ENCODE peak calls at places on chromosome 18, in eight cellular contexts. K is ovary; Q is fibroblast of lung; A is upper lobe of right lung; O is effector memory CD4-positive, alpha-beta T cell; Z is coronary artery; I is CD8-positive, alpha-beta memory T cell; R is left ventricle myocardium inferior. M is an unnamed sample.

GRCh38 chr18:1995041-1995612 is 576.2 kb downstream of the METTL4 start:
- DNase-seq in Z (no peak), R (no peak), Q (no peak), K (no peak), I (no peak), O (no peak), A (no peak), M (no peak)

GRCh38 chr18:48878471-48878870 is 72.3 kb downstream of the SMAD7 start:
- DNase-seq in R (no peak), O (no peak), I (no peak), A (peak), Z (no peak), K (no peak), Q (no peak), M (no peak)

GRCh38 chr18:48007955-48008701 is 77.7 kb upstream of the SMAD2 start:
- DNase-seq in O (peak), K (peak), I (peak), Z (peak), R (peak), A (peak), Q (peak), M (no peak)

GRCh38 chr18:55706893-55707292 is 118.9 kb upstream of the TCF4 start:
- DNase-seq in O (no peak), I (no peak), K (no peak), R (no peak), Q (peak), A (no peak), Z (no peak), M (no peak)

GRCh38 chr18:73842795-73843394 is 304.7 kb downstream of the FBXO15 start:
- DNase-seq in A (no peak), R (no peak), O (no peak), Z (no peak), K (peak), I (peak), Q (peak), M (no peak)

GRCh38 chr18:48270929-48271328 is 138.3 kb downstream of the ZBTB7C start:
- DNase-seq in K (no peak), R (no peak), O (no peak), I (no peak), Z (no peak), Q (no peak), A (no peak), M (no peak)

GRCh38 chr18:8084160-8084559 is 517.0 kb downstream of the PTPRM start:
- DNase-seq in Q (peak), I (no peak), Z (no peak), O (no peak), A (no peak), K (no peak), R (no peak), M (no peak)

GRCh38 chr18:48595703-48596218 is 56.9 kb downstream of the CTIF start:
- DNase-seq in O (no peak), R (no peak), Q (no peak), A (no peak), I (no peak), Z (no peak), K (no peak), M (no peak)

GRCh38 chr18:39701071-39701783 is 2135.6 kb upstream of the CELF4 start:
- DNase-seq in K (no peak), O (no peak), Q (no peak), A (no peak), Z (no peak), R (no peak), I (no peak), M (no peak)

GRCh38 chr18:8706545-8706980 is 1.2 kb downstream of the MTCL1 start:
- DNase-seq in Z (no peak), R (no peak), I (peak), O (peak), Q (peak), K (peak), A (peak), M (no peak)

GRCh38 chr18:35918564-35918963 is 53.9 kb upstream of the RMP24 start:
- DNase-seq in Q (no peak), O (no peak), A (no peak), K (no peak), I (no peak), Z (no peak), R (no peak), M (no peak)

GRCh38 chr18:33051397-33051796 is 278.6 kb upstream of the KLHL14 start:
- DNase-seq in R (no peak), Q (peak), Z (no peak), I (no peak), O (no peak), A (no peak), K (no peak), M (no peak)

GRCh38 chr18:23646282-23646681 is 16.4 kb downstream of the ANKRD29 start:
- DNase-seq in A (no peak), I (no peak), R (no peak), Z (no peak), O (no peak), K (no peak), Q (no peak), M (no peak)

GRCh38 chr18:55486936-55487335 is 101.1 kb downstream of the TCF4 start:
- DNase-seq in Q (no peak), O (no peak), A (no peak), R (no peak), I (no peak), Z (no peak), K (no peak), M (no peak)

GRCh38 chr18:79394438-79395307 is 1.1 kb upstream of the NFATC1 start:
- DNase-seq in A (peak), O (peak), I (peak), R (no peak), Z (peak), Q (peak), K (peak), M (no peak)

GRCh38 chr18:79392226-79392625 is 3.5 kb upstream of the NFATC1 start:
- DNase-seq in Z (peak), Q (no peak), R (no peak), K (no peak), A (no peak), O (no peak), I (no peak), M (no peak)

GRCh38 chr18:79395308-79395640 is 456 bp upstream of the NFATC1 start:
- DNase-seq in A (peak), R (no peak), K (no peak), Z (no peak), Q (no peak), I (no peak), O (no peak), M (no peak)

GRCh38 chr18:79393626-79394401 is 1.9 kb upstream of the NFATC1 start:
- DNase-seq in O (peak), I (peak), Q (peak), A (peak), K (peak), R (peak), Z (peak), M (peak)

GRCh38 chr18:79393181-79393598 is 2.5 kb upstream of the NFATC1 start:
- DNase-seq in A (peak), R (no peak), Q (no peak), I (peak), Z (peak), K (peak), O (no peak), M (no peak)
- H3K4me3 ChIP-seq in A (peak), R (peak), Q (no peak), I (peak), Z (peak), K (peak), O (peak), M (peak)

GRCh38 chr18:46411862-46412690 is 244.9 kb downstream of the LOXHD1 start:
- DNase-seq in Q (peak), O (no peak), Z (no peak), K (peak), I (no peak), R (peak), A (no peak), M (no peak)
- H3K27ac ChIP-seq in Q (no peak), O (no peak), Z (no peak), K (no peak), I (no peak), R (peak), A (no peak), M (no peak)

GRCh38 chr18:12410121-12410520 is 2.4 kb downstream of the PRELID3A start:
- DNase-seq in Q (peak), A (no peak), Z (no peak), K (no peak), R (no peak), I (no peak), O (no peak), M (no peak)

GRCh38 chr18:12406376-12407111 is 1.2 kb upstream of the PRELID3A start:
- DNase-seq in I (no peak), O (no peak), K (no peak), Z (no peak), R (no peak), A (peak), Q (peak), M (no peak)

GRCh38 chr18:12411456-12411855 is 3.7 kb downstream of the PRELID3A start:
- DNase-seq in R (no peak), O (no peak), I (no peak), Z (no peak), K (no peak), Q (no peak), A (no peak), M (no peak)

GRCh38 chr18:12408247-12408869 is 629 bp downstream of the PRELID3A start:
- DNase-seq in A (peak), R (no peak), Q (peak), K (no peak), I (peak), Z (no peak), O (no peak), M (no peak)

DNA sequence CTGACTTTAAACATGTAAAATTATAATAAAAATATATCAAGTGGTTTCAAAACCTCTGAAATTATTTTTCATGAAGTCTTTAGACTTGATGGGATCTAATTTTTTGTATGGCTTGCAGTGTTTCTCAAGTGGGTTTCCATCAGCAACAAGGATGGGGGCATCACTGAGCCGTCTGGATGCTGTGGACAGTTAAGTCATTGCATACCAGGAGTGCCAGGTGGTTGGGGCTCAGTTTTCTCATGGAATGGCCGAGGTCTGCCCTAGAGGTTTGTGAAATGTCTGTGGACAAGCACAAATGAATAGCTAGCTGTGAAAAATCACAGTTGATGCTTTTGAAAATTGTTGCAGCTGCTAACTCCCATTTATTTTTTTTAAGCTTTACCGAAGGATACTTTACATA is 1.7 kb downstream of the PRELID3A start:
- DNase-seq in I (no peak), O (no peak), R (no peak), Z (no peak), K (no peak), Q (peak), A (no peak), M (no peak)
- H3K4me3 ChIP-seq in I (no peak), O (no peak), R (no peak), Z (no peak), K (no peak), Q (no peak), A (no peak), M (no peak)

GRCh38 chr18:59050661-59051057 is 89.0 kb upstream of the SEC11C start:
- DNase-seq in R (no peak), Z (peak), A (no peak), I (no peak), Q (no peak), O (no peak), K (no peak), M (peak)

GRCh38 chr18:59051470-59052165 is 88.1 kb upstream of the SEC11C start:
- DNase-seq in K (no peak), Z (peak), A (no peak), Q (no peak), I (no peak), R (no peak), O (no peak), M (peak)

GRCh38 chr18:59054892-59055291 is 84.8 kb upstream of the SEC11C start:
- DNase-seq in K (no peak), A (no peak), O (no peak), Z (peak), I (no peak), Q (peak), R (no peak), M (peak)

GRCh38 chr18:59055345-59056032 is 84.2 kb upstream of the SEC11C start:
- DNase-seq in A (no peak), R (no peak), Z (peak), Q (no peak), O (no peak), K (no peak), I (no peak), M (no peak)

GRCh38 chr18:59052965-59053960 is 86.4 kb upstream of the SEC11C start:
- DNase-seq in A (no peak), O (no peak), K (no peak), Z (peak), R (no peak), Q (peak), I (no peak), M (peak)
- H3K27ac ChIP-seq in A (no peak), O (no peak), K (no peak), Z (peak), R (no peak), Q (no peak), I (no peak), M (peak)

DNA sequence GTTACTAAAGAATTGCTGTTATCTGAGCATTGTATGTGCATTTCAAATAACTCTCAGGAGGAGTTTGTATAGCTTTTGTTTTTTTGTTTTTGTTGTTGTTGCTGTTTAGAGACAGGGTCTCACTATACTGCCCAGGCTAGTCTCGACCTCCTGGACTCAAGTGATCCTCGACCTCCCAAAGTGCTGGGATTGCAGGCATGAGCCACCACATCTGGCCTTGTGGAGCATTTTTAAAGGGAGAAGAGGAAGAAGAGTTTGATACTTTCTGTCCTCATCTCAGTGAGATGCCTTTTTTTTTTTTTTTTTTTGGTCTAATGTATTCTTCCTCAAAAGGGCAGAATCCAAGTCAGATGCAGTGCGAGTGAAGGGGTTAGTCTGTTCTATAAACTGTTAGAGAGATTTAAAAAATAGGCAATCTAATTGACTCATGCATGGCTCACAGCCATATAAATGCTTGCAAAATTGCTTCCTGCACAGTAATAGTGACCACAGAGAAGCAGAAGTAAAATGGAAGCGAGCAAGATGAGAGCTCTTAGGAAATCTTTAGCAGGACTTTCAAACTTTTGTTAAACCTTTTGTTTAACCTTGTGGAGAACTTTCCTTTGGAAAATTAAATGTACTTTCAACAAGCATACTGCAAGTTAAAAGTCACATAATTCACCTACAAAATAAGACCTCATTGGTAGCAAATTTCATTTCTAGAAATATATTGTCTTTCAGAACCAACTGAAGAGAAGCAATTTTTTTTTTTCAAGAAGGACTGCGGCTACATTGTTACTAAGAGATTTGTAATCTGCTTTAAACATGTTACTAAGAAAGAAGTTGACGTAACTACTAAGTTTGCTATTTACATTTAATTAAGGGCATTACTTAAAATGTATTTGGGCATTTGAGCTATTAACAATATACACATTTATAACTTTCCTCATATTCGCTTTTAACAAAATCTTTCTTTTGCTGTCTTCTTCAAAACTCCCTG is 52.3 kb upstream of the ROCK1 start:
- DNase-seq in O (no peak), K (no peak), A (no peak), I (no peak), Q (peak), Z (no peak), R (no peak), M (no peak)
- H3K4me3 ChIP-seq in O (no peak), K (no peak), A (peak), I (no peak), Q (no peak), Z (no peak), R (no peak), M (no peak)

GRCh38 chr18:3867252-3867651 is 417.3 kb downstream of the TGIF1 start:
- DNase-seq in A (no peak), I (no peak), R (no peak), Z (no peak), Q (no peak), K (no peak), O (no peak), M (no peak)
- H3K27ac ChIP-seq in A (no peak), I (no peak), R (no peak), Z (no peak), Q (no peak), K (no peak), O (no peak), M (peak)

GRCh38 chr18:62982600-62983251 is 267.4 kb downstream of the PHLPP1 start:
- DNase-seq in R (no peak), Q (peak), Z (no peak), K (peak), A (no peak), I (peak), O (peak), M (no peak)
- H3K4me3 ChIP-seq in R (peak), Q (no peak), Z (peak), K (peak), A (peak), I (no peak), O (no peak), M (no peak)

DNA sequence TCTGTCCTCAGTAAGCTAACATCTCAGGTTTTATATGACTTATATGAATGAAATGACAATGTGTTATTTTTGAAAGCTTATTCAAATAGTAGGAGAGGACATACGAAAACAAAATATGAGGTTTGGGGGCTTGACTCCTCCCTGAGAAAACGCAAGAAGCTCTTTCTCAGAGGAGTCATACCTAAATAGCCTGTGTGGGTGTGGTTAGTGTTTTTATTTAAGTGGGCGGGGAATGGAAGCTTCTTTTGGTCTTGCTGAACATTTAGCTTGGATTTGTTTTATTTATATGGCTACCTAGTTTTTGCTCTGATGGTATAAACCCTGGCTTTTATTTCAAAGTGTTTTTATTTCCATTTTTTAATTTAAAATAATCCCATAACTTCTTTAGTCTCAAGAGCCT is 72.1 kb upstream of the DSG1 start:
- DNase-seq in A (no peak), R (no peak), O (no peak), I (no peak), Z (no peak), Q (peak), K (no peak), M (no peak)
- H3K27ac ChIP-seq in A (no peak), R (peak), O (no peak), I (no peak), Z (no peak), Q (no peak), K (no peak), M (no peak)